ENCODE peak calls at places on chromosomes 6 and 20, in six cellular contexts. W is fibroblast of lung, C is mammary epithelial cell, I is astrocyte of the spinal cord, N is fibroblast of mammary gland, D is right lobe of liver. Y is an unnamed sample.

GRCh38 chr20:4728121-4728520 is 6.4 kb downstream of the PRND start:
- DNase-seq in N (peak), D (no peak), I (no peak), C (peak), W (peak), Y (peak)

GRCh38 chr6:31958412-31958740 is 395 bp downstream of the NELFE start:
- DNase-seq in N (no peak), I (no peak), C (no peak), W (no peak), D (no peak), Y (no peak)

GRCh38 chr20:37308098-37309050 is 18.9 kb downstream of the MANBAL start:
- DNase-seq in C (peak), I (no peak), D (no peak), N (no peak), W (no peak), Y (no peak)

GRCh38 chr6:2611092-2611491 is 139.6 kb downstream of the MYLK4 start:
- DNase-seq in W (peak), N (no peak), I (peak), D (no peak), C (peak), Y (peak)

GRCh38 chr6:111980168-111980567 is 73.7 kb upstream of the CCN6 start:
- DNase-seq in D (no peak), I (peak), W (peak), N (peak), C (no peak), Y (peak)

GRCh38 chr20:33650753-33651561 is 11.2 kb upstream of the C20orf144 start:
- DNase-seq in W (no peak), N (no peak), D (no peak), I (no peak), C (no peak), Y (no peak)

GRCh38 chr6:119308048-119308570 is 41.5 kb downstream of the MAN1A1 start:
- DNase-seq in C (peak), I (peak), D (no peak), W (peak), N (peak), Y (peak)

GRCh38 chr6:98836025-98836961 is 1.9 kb downstream of the POU3F2 start:
- DNase-seq in I (no peak), N (no peak), C (no peak), D (no peak), W (no peak), Y (no peak)

GRCh38 chr6:87828044-87828443 is 126.0 kb upstream of the AKIRIN2 start:
- DNase-seq in W (no peak), N (no peak), C (no peak), I (no peak), D (no peak), Y (no peak)

GRCh38 chr20:22974354-22974753 is 60.8 kb upstream of the SSTR4 start:
- DNase-seq in D (no peak), I (no peak), C (peak), W (no peak), N (peak), Y (peak)
- TF ChIP-seq CTCF in D (peak), I (peak), C (peak), W (no peak), N (peak), Y (peak)

DNA sequence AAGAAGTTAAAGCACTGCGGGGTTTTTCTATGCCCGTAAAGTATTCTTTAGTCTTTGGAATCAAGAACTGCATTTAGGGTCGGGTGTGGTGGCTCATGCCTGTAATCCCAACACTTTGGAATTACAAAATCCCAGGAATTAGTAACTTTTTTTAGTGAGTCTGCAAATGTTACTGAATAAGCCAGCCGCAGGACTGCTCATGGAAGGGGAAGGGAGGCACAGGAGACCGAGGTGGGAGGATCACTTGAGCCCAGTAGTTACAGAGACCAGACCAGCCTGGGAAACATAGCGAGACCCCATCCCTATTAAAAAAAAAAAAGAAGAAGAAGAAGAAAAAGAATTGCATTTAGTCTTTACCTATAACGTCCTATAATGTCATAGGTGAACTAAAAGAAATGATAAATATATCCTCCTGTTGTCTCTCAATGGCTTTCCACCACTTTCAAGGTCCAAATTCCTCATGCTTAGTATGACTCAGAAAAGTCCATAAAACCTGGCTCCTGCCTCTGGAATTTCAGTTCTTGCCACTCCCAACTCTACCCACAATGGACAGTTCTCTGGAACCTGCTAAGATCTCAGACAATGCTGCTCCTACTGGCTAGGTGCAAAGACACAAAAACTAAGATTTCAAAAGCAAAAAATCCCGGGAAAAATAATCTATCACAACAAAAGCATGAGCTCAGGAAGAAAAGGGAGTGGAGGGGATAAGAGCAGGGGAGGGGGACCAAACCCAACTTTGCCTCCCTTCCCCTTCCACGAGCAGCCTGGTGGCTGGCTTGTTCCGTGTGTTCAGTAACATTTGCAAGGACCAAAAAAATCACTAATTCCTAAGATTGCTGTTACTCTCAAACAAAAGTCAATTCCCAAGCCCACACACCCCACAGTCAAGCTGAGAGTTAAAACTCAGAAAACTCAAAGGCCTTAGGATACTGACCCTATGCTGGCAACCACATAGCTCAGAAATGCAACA is 39.0 kb downstream of the B4GALT5 start:
- DNase-seq in W (peak), N (peak), D (no peak), C (peak), I (peak), Y (peak)
- H3K4me3 ChIP-seq in W (no peak), N (no peak), D (no peak), C (no peak), I (no peak), Y (no peak)

DNA sequence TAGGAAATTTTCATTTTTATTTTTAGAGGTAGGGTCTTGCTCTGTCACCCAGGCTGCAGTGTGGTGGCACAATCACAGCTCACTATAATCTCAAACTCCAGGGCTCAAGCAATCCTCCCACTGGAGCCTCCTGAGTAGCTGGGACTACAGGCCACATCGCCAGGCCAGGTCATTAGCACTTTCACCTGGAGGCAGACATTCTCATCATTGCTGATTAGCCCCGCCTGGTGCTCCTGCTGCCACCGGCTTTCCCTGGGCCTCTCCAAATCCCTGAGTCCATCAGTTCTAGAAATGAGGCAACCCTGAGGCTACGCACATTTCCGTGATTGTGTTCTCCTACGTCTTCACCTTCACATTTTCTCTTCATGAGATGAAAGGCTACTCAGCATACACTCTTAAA is 607.7 kb upstream of the NRSN1 start:
- DNase-seq in C (no peak), W (no peak), D (no peak), N (no peak), I (no peak), Y (no peak)
- TF ChIP-seq CTCF in C (no peak), W (no peak), D (no peak), N (no peak), I (no peak), Y (no peak)

GRCh38 chr6:82260890-82261732 is 13.6 kb upstream of the IBTK start:
- DNase-seq in N (no peak), I (peak), W (peak), C (no peak), D (no peak), Y (no peak)
- H3K4me3 ChIP-seq in N (no peak), I (no peak), W (no peak), C (no peak), D (no peak), Y (no peak)

DNA sequence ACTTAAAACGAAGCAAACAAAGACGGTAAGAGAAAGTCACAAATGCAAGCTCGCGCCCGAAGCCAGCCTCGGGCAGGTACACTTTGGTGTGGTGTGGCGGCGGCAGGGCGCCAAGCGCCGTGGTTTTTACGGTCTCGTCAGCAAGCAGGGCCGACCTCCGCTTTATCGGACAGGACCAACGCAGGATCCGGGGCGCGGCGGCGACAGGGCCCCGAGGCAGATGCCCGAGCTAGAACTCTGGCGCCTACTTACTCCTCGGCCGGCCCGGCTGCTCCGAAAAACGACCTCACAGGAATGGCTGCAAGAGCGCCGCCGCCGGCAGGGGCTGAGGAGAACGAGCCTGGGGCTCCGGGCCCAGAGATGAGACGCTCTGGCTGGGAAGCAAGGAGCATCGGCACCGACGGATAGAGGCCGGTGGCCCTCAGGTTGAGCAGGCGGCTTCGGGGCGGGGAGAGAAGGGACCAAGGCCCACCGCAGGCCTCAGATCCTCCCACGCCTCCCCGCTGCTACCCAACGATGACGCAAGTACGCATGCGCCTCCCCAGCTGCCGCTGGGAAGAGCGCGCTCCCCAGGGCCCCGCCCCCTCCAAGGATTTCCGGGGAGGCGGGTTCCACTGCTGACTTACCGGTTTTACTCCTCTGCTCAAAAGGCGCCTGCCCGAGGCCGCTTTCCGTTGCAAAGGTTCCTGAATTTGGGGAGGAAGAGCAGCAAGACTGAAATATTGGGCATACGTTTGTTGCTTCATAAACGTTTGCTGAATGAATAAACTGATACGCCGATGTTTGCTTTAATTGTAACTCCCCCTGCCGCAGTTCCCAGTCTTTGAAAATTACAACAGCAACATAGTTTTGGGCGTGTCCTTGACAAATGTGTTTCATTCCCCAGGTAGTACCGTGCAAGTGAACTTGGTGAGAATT is 60.5 kb downstream of the FAM217A start:
- DNase-seq in W (peak), C (peak), D (peak), N (peak), I (peak), Y (peak)
- TF ChIP-seq CTCF in W (peak), C (peak), D (no peak), N (peak), I (peak), Y (peak)

DNA sequence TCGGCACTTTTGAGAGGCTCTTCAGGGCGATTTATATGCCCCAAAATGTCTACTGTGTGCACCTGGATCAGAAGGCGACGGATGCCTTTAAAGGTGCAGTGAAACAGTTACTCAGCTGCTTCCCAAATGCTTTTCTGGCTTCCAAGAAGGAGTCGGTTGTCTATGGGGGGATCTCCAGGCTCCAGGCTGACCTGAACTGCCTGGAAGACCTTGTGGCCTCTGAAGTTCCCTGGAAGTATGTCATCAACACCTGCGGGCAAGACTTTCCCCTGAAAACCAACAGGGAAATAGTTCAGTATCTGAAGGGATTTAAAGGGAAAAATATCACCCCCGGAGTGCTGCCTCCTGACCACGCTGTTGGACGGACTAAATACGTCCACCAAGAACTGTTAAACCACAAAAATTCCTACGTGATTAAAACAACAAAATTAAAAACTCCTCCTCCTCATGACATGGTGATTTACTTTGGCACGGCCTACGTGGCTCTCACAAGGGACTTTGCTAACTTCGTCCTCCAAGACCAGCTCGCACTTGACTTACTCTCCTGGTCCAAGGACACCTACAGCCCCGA is 8.2 kb downstream of the GCNT2 start:
- DNase-seq in N (no peak), W (peak), C (no peak), I (peak), D (no peak), Y (no peak)
- H3K4me3 ChIP-seq in N (no peak), W (no peak), C (no peak), I (no peak), D (peak), Y (no peak)

GRCh38 chr6:44221961-44222335 is 1.4 kb upstream of the SLC29A1 start:
- DNase-seq in D (no peak), W (no peak), I (no peak), N (no peak), C (no peak), Y (no peak)
- TF ChIP-seq CTCF in D (no peak), W (no peak), I (no peak), N (no peak), C (no peak), Y (no peak)

Y was measured in cardiac fibroblast.